ENCODE peak calls at places on chromosomes 6 and 20, in seven cellular contexts. One of them, this sample, is unnamed.

GRCh38 chr6:39792501-39793450 is 600 bp downstream of the DAAM2 start:
- DNase-seq in iris pigment epithelial cell: no peak
- DNase-seq in fibroblast of the aortic adventitia: no peak
- DNase-seq in upper lobe of right lung: no peak
- DNase-seq in HFFc6: no peak
- DNase-seq in esophagus squamous epithelium: no peak
- DNase-seq in lung: no peak
- DNase-seq in this sample: no peak

GRCh38 chr6:31293343-31293742 is 21.5 kb upstream of the HLA-C start:
- DNase-seq in iris pigment epithelial cell: peak
- DNase-seq in fibroblast of the aortic adventitia: peak
- DNase-seq in upper lobe of right lung: no peak
- DNase-seq in HFFc6: peak
- DNase-seq in esophagus squamous epithelium: no peak
- DNase-seq in lung: no peak
- DNase-seq in this sample: peak

GRCh38 chr6:106257195-106257594 is 68.4 kb downstream of the ATG5 start:
- DNase-seq in iris pigment epithelial cell: peak
- DNase-seq in fibroblast of the aortic adventitia: no peak
- DNase-seq in upper lobe of right lung: no peak
- DNase-seq in HFFc6: peak
- DNase-seq in esophagus squamous epithelium: no peak
- DNase-seq in lung: no peak
- DNase-seq in this sample: peak

GRCh38 chr6:157219201-157220200 is 103.8 kb downstream of the TMEM242 start:
- DNase-seq in iris pigment epithelial cell: peak
- DNase-seq in fibroblast of the aortic adventitia: peak
- DNase-seq in upper lobe of right lung: peak
- DNase-seq in HFFc6: peak
- DNase-seq in esophagus squamous epithelium: no peak
- DNase-seq in lung: no peak
- DNase-seq in this sample: peak

GRCh38 chr20:58722877-58723627 is 30.5 kb downstream of the NPEPL1 start:
- DNase-seq in iris pigment epithelial cell: no peak
- DNase-seq in fibroblast of the aortic adventitia: no peak
- DNase-seq in upper lobe of right lung: peak
- DNase-seq in HFFc6: no peak
- DNase-seq in esophagus squamous epithelium: no peak
- DNase-seq in lung: peak
- DNase-seq in this sample: no peak

GRCh38 chr20:31695849-31696804 is 26.5 kb downstream of the BCL2L1 start:
- DNase-seq in iris pigment epithelial cell: peak
- DNase-seq in fibroblast of the aortic adventitia: peak
- DNase-seq in upper lobe of right lung: no peak
- DNase-seq in HFFc6: peak
- DNase-seq in esophagus squamous epithelium: no peak
- DNase-seq in lung: peak
- DNase-seq in this sample: peak

GRCh38 chr6:129454482-129454881 is 255.5 kb downstream of the ARHGAP18 start:
- DNase-seq in iris pigment epithelial cell: peak
- DNase-seq in fibroblast of the aortic adventitia: no peak
- DNase-seq in upper lobe of right lung: no peak
- DNase-seq in HFFc6: no peak
- DNase-seq in esophagus squamous epithelium: no peak
- DNase-seq in lung: no peak
- DNase-seq in this sample: no peak

GRCh38 chr6:82085701-82086100 is 161.8 kb downstream of the IBTK start:
- DNase-seq in iris pigment epithelial cell: no peak
- DNase-seq in fibroblast of the aortic adventitia: no peak
- DNase-seq in upper lobe of right lung: no peak
- DNase-seq in HFFc6: no peak
- DNase-seq in esophagus squamous epithelium: no peak
- DNase-seq in lung: no peak
- DNase-seq in this sample: no peak

GRCh38 chr6:27293436-27294152 is 18.5 kb downstream of the POM121L2 start:
- DNase-seq in iris pigment epithelial cell: peak
- DNase-seq in fibroblast of the aortic adventitia: peak
- DNase-seq in upper lobe of right lung: no peak
- DNase-seq in HFFc6: peak
- DNase-seq in esophagus squamous epithelium: no peak
- DNase-seq in lung: no peak
- DNase-seq in this sample: peak

GRCh38 chr6:46380152-46380807 is 111.0 kb downstream of the RCAN2 start:
- DNase-seq in iris pigment epithelial cell: no peak
- DNase-seq in fibroblast of the aortic adventitia: no peak
- DNase-seq in upper lobe of right lung: no peak
- DNase-seq in HFFc6: no peak
- DNase-seq in esophagus squamous epithelium: no peak
- DNase-seq in lung: no peak
- DNase-seq in this sample: no peak

GRCh38 chr20:33438481-33438880 is 5.1 kb downstream of the SNTA1 start:
- DNase-seq in iris pigment epithelial cell: no peak
- DNase-seq in fibroblast of the aortic adventitia: no peak
- DNase-seq in upper lobe of right lung: no peak
- DNase-seq in HFFc6: no peak
- DNase-seq in esophagus squamous epithelium: no peak
- DNase-seq in lung: no peak
- DNase-seq in this sample: no peak

GRCh38 chr6:20565291-20565690 is 31.0 kb downstream of the CDKAL1 start:
- DNase-seq in iris pigment epithelial cell: no peak
- DNase-seq in fibroblast of the aortic adventitia: no peak
- DNase-seq in upper lobe of right lung: no peak
- DNase-seq in HFFc6: no peak
- DNase-seq in esophagus squamous epithelium: no peak
- DNase-seq in lung: no peak
- DNase-seq in this sample: no peak

GRCh38 chr6:130206474-130206873 is 16.3 kb downstream of the SAMD3 start:
- DNase-seq in iris pigment epithelial cell: no peak
- DNase-seq in fibroblast of the aortic adventitia: no peak
- DNase-seq in upper lobe of right lung: no peak
- DNase-seq in HFFc6: no peak
- DNase-seq in esophagus squamous epithelium: no peak
- DNase-seq in lung: no peak
- DNase-seq in this sample: no peak

GRCh38 chr20:8331740-8332412 is 199.8 kb downstream of the PLCB1 start:
- DNase-seq in iris pigment epithelial cell: peak
- DNase-seq in fibroblast of the aortic adventitia: peak
- DNase-seq in upper lobe of right lung: no peak
- DNase-seq in HFFc6: peak
- DNase-seq in esophagus squamous epithelium: no peak
- DNase-seq in lung: no peak
- DNase-seq in this sample: peak

GRCh38 chr6:118529756-118530155 is 18.3 kb upstream of the PLN start:
- DNase-seq in iris pigment epithelial cell: peak
- DNase-seq in fibroblast of the aortic adventitia: no peak
- DNase-seq in upper lobe of right lung: no peak
- DNase-seq in HFFc6: no peak
- DNase-seq in esophagus squamous epithelium: no peak
- DNase-seq in lung: no peak
- DNase-seq in this sample: no peak

GRCh38 chr6:121794630-121795029 is 359.2 kb downstream of the GJA1 start:
- DNase-seq in iris pigment epithelial cell: peak
- DNase-seq in fibroblast of the aortic adventitia: peak
- DNase-seq in upper lobe of right lung: no peak
- DNase-seq in HFFc6: peak
- DNase-seq in esophagus squamous epithelium: no peak
- DNase-seq in lung: no peak
- DNase-seq in this sample: peak

GRCh38 chr20:24442909-24443308 is 26.5 kb upstream of the SYNDIG1 start:
- DNase-seq in iris pigment epithelial cell: no peak
- DNase-seq in fibroblast of the aortic adventitia: no peak
- DNase-seq in upper lobe of right lung: no peak
- DNase-seq in HFFc6: no peak
- DNase-seq in esophagus squamous epithelium: no peak
- DNase-seq in lung: no peak
- DNase-seq in this sample: no peak

GRCh38 chr6:18352001-18352400 is 35.1 kb upstream of the RNF144B start:
- DNase-seq in iris pigment epithelial cell: no peak
- DNase-seq in fibroblast of the aortic adventitia: no peak
- DNase-seq in upper lobe of right lung: no peak
- DNase-seq in HFFc6: no peak
- DNase-seq in esophagus squamous epithelium: no peak
- DNase-seq in lung: no peak
- DNase-seq in this sample: peak

GRCh38 chr20:46348231-46348803 is 40.0 kb upstream of the CDH22 start:
- DNase-seq in iris pigment epithelial cell: peak
- DNase-seq in fibroblast of the aortic adventitia: peak
- DNase-seq in upper lobe of right lung: no peak
- DNase-seq in HFFc6: no peak
- DNase-seq in esophagus squamous epithelium: no peak
- DNase-seq in lung: no peak
- DNase-seq in this sample: peak

GRCh38 chr20:37475258-37475657 is 45.8 kb upstream of the NNAT start:
- DNase-seq in iris pigment epithelial cell: no peak
- DNase-seq in fibroblast of the aortic adventitia: no peak
- DNase-seq in upper lobe of right lung: no peak
- DNase-seq in HFFc6: no peak
- DNase-seq in esophagus squamous epithelium: no peak
- DNase-seq in lung: no peak
- DNase-seq in this sample: no peak

GRCh38 chr6:92497281-92497680 is 922.1 kb downstream of the EPHA7 start:
- DNase-seq in iris pigment epithelial cell: no peak
- DNase-seq in fibroblast of the aortic adventitia: no peak
- DNase-seq in upper lobe of right lung: no peak
- DNase-seq in HFFc6: no peak
- DNase-seq in esophagus squamous epithelium: no peak
- DNase-seq in lung: no peak
- DNase-seq in this sample: no peak

GRCh38 chr6:21891065-21891464 is 297.5 kb downstream of the SOX4 start:
- DNase-seq in iris pigment epithelial cell: no peak
- DNase-seq in fibroblast of the aortic adventitia: no peak
- DNase-seq in upper lobe of right lung: no peak
- DNase-seq in HFFc6: no peak
- DNase-seq in esophagus squamous epithelium: no peak
- DNase-seq in lung: no peak
- DNase-seq in this sample: no peak

GRCh38 chr6:125300992-125301434 is 754 bp downstream of the HDDC2 start:
- DNase-seq in iris pigment epithelial cell: peak
- DNase-seq in fibroblast of the aortic adventitia: peak
- DNase-seq in upper lobe of right lung: no peak
- DNase-seq in HFFc6: peak
- DNase-seq in esophagus squamous epithelium: no peak
- DNase-seq in lung: no peak
- DNase-seq in this sample: peak